ENCODE peak calls at places on chromosomes 11 and 22, in nine cellular contexts. P is iris pigment epithelial cell; Z is HTR-8/SVneo; F is NCI-H1105 treated with DMSO at 0.1 percent for 48 hours; S is effector CD8-positive, alpha-beta T cell; J is T-cell; B is GM12891; O is body of pancreas; W is CD8-positive, alpha-beta T cell. H is an unnamed sample.

GRCh38 chr11:2305140-2305861 is 3.5 kb downstream of the TSPAN32 start:
- DNase-seq in P (peak), Z (peak), F (peak), S (peak), J (peak), B (peak), O (peak), W (peak), H (peak)

GRCh38 chr11:70527046-70527395 is 128.7 kb downstream of the CTTN start:
- DNase-seq in P (no peak), Z (no peak), F (no peak), S (no peak), J (no peak), B (no peak), O (no peak), W (no peak), H (no peak)

GRCh38 chr11:61910473-61911123 is 6.8 kb downstream of the RAB3IL1 start:
- DNase-seq in P (peak), Z (no peak), F (no peak), S (no peak), J (no peak), B (no peak), O (peak), W (no peak), H (no peak)

GRCh38 chr11:75714211-75714610 is 3.4 kb upstream of the MOGAT2 start:
- DNase-seq in P (no peak), Z (no peak), F (no peak), S (no peak), J (no peak), B (no peak), O (no peak), W (no peak), H (no peak)

GRCh38 chr11:14537134-14537599 is 17.0 kb upstream of the PSMA1 start:
- DNase-seq in P (peak), Z (peak), F (peak), S (no peak), J (peak), B (peak), O (peak), W (peak), H (peak)

GRCh38 chr11:34650528-34650927 is 29.6 kb downstream of the EHF start:
- DNase-seq in P (peak), Z (no peak), F (no peak), S (peak), J (peak), B (peak), O (no peak), W (peak), H (peak)

GRCh38 chr22:27709919-27710452 is 91.6 kb downstream of the MN1 start:
- DNase-seq in P (no peak), Z (no peak), F (no peak), S (no peak), J (no peak), B (no peak), O (no peak), W (no peak), H (no peak)

GRCh38 chr22:41216984-41217383 is 11.9 kb downstream of the L3MBTL2 start:
- DNase-seq in P (peak), Z (no peak), F (peak), S (no peak), J (no peak), B (no peak), O (no peak), W (no peak), H (no peak)

GRCh38 chr11:34331329-34331728 is 26.5 kb downstream of the ABTB2 start:
- DNase-seq in P (peak), Z (no peak), F (peak), S (no peak), J (no peak), B (no peak), O (no peak), W (no peak), H (no peak)

GRCh38 chr11:128653828-128654231 is 40.0 kb upstream of the FLI1 start:
- DNase-seq in P (peak), Z (no peak), F (no peak), S (no peak), J (no peak), B (no peak), O (peak), W (no peak), H (no peak)

GRCh38 chr11:82557274-82557673 is 176.4 kb downstream of the FAM181B start:
- DNase-seq in P (no peak), Z (no peak), F (no peak), S (no peak), J (no peak), B (peak), O (no peak), W (no peak), H (no peak)

GRCh38 chr22:39907605-39908097 is 6.8 kb downstream of the GRAP2 start:
- DNase-seq in P (no peak), Z (no peak), F (no peak), S (no peak), J (no peak), B (no peak), O (no peak), W (no peak), H (no peak)

H was measured in CD4-positive, CD25-positive, alpha-beta regulatory T cell.